ENCODE peak calls at places on chromosomes 11 and 22, in ten cellular contexts. One of them, this sample, is unnamed.

GRCh38 chr22:44331881-44332714 is 19.3 kb upstream of the SHISAL1 start:
- DNase-seq in stomach: no peak
- DNase-seq in heart right ventricle: no peak
- DNase-seq in cardiac fibroblast: peak; percentile 60
- DNase-seq in RWPE1: no peak
- DNase-seq in HepG2: no peak
- DNase-seq in mammary epithelial cell: no peak
- DNase-seq in lower leg skin: no peak
- DNase-seq in heart left ventricle: no peak
- DNase-seq in GM13976: no peak
- DNase-seq in this sample: no peak

GRCh38 chr11:95335989-95336388 is 105.0 kb upstream of the SESN3 start:
- DNase-seq in lower leg skin: no peak
- DNase-seq in stomach: no peak
- DNase-seq in HepG2: no peak
- DNase-seq in heart left ventricle: no peak
- DNase-seq in mammary epithelial cell: no peak
- DNase-seq in GM13976: no peak
- DNase-seq in RWPE1: no peak
- DNase-seq in heart right ventricle: no peak
- DNase-seq in cardiac fibroblast: no peak
- DNase-seq in this sample: peak; percentile 27

GRCh38 chr22:36435516-36436415 is 45.7 kb downstream of the TXN2 start:
- DNase-seq in heart left ventricle: no peak
- DNase-seq in cardiac fibroblast: no peak
- DNase-seq in GM13976: peak; percentile 69
- DNase-seq in HepG2: peak; percentile 92
- DNase-seq in RWPE1: no peak
- DNase-seq in heart right ventricle: no peak
- DNase-seq in stomach: peak; percentile 82
- DNase-seq in lower leg skin: no peak
- DNase-seq in mammary epithelial cell: peak; percentile 63
- DNase-seq in this sample: no peak

GRCh38 chr11:134489728-134490127 is 77.7 kb upstream of the B3GAT1 start:
- DNase-seq in heart right ventricle: no peak
- DNase-seq in mammary epithelial cell: no peak
- DNase-seq in cardiac fibroblast: no peak
- DNase-seq in RWPE1: no peak
- DNase-seq in heart left ventricle: no peak
- DNase-seq in lower leg skin: no peak
- DNase-seq in stomach: no peak
- DNase-seq in GM13976: no peak
- DNase-seq in HepG2: no peak
- DNase-seq in this sample: no peak

GRCh38 chr11:14908214-14908880 is 16.3 kb upstream of the CYP2R1 start:
- DNase-seq in heart left ventricle: no peak
- DNase-seq in lower leg skin: no peak
- DNase-seq in RWPE1: peak; percentile 48
- DNase-seq in heart right ventricle: no peak
- DNase-seq in stomach: no peak
- DNase-seq in HepG2: peak; percentile 44
- DNase-seq in cardiac fibroblast: peak; percentile 62
- DNase-seq in GM13976: peak; percentile 32
- DNase-seq in mammary epithelial cell: peak; percentile 42
- DNase-seq in this sample: no peak

GRCh38 chr22:24029304-24029703 is 18.2 kb downstream of the CABIN1 start:
- DNase-seq in HepG2: no peak
- DNase-seq in stomach: no peak
- DNase-seq in cardiac fibroblast: no peak
- DNase-seq in RWPE1: no peak
- DNase-seq in lower leg skin: no peak
- DNase-seq in mammary epithelial cell: no peak
- DNase-seq in heart right ventricle: no peak
- DNase-seq in heart left ventricle: no peak
- DNase-seq in GM13976: no peak
- DNase-seq in this sample: no peak

GRCh38 chr11:119484741-119485605 is 62.0 kb upstream of the THY1 start:
- DNase-seq in lower leg skin: no peak
- DNase-seq in stomach: peak; percentile 24
- DNase-seq in GM13976: no peak
- DNase-seq in cardiac fibroblast: no peak
- DNase-seq in heart left ventricle: no peak
- DNase-seq in mammary epithelial cell: no peak
- DNase-seq in HepG2: no peak
- DNase-seq in RWPE1: no peak
- DNase-seq in heart right ventricle: no peak
- DNase-seq in this sample: no peak

GRCh38 chr11:33564856-33565453 is 135.7 kb downstream of the C11orf91 start:
- DNase-seq in mammary epithelial cell: no peak
- DNase-seq in lower leg skin: no peak
- DNase-seq in HepG2: no peak
- DNase-seq in stomach: no peak
- DNase-seq in GM13976: no peak
- DNase-seq in heart right ventricle: no peak
- DNase-seq in heart left ventricle: no peak
- DNase-seq in RWPE1: no peak
- DNase-seq in cardiac fibroblast: no peak
- DNase-seq in this sample: no peak

GRCh38 chr11:70496591-70497535 is 98.5 kb downstream of the CTTN start:
- DNase-seq in RWPE1: no peak
- DNase-seq in HepG2: no peak
- DNase-seq in GM13976: no peak
- DNase-seq in heart right ventricle: no peak
- DNase-seq in mammary epithelial cell: no peak
- DNase-seq in heart left ventricle: no peak
- DNase-seq in cardiac fibroblast: no peak
- DNase-seq in lower leg skin: no peak
- DNase-seq in stomach: no peak
- DNase-seq in this sample: no peak

GRCh38 chr11:89381094-89381493 is 110.1 kb downstream of the NOX4 start:
- DNase-seq in heart left ventricle: peak; percentile 33
- DNase-seq in mammary epithelial cell: peak; percentile 93
- DNase-seq in GM13976: no peak
- DNase-seq in lower leg skin: peak; percentile 20
- DNase-seq in cardiac fibroblast: peak; percentile 91
- DNase-seq in HepG2: no peak
- DNase-seq in stomach: no peak
- DNase-seq in RWPE1: peak; percentile 77
- DNase-seq in heart right ventricle: no peak
- DNase-seq in this sample: no peak

GRCh38 chr11:58742981-58743880 is 11.5 kb upstream of the GLYAT start:
- DNase-seq in lower leg skin: no peak
- DNase-seq in heart left ventricle: no peak
- DNase-seq in heart right ventricle: no peak
- DNase-seq in GM13976: no peak
- DNase-seq in RWPE1: no peak
- DNase-seq in mammary epithelial cell: no peak
- DNase-seq in cardiac fibroblast: no peak
- DNase-seq in HepG2: no peak
- DNase-seq in stomach: no peak
- DNase-seq in this sample: no peak

GRCh38 chr11:96306933-96307747 is 35.9 kb downstream of the MAML2 start:
- DNase-seq in stomach: peak; percentile 90
- DNase-seq in heart left ventricle: peak; percentile 88
- DNase-seq in cardiac fibroblast: peak; percentile 99
- DNase-seq in RWPE1: peak; percentile 84
- DNase-seq in GM13976: no peak
- DNase-seq in HepG2: peak; percentile 81
- DNase-seq in mammary epithelial cell: peak; percentile 99
- DNase-seq in lower leg skin: peak; percentile 92
- DNase-seq in heart right ventricle: peak; percentile 96
- DNase-seq in this sample: no peak

GRCh38 chr11:116602637-116602942 is 170.2 kb downstream of the BUD13 start:
- DNase-seq in RWPE1: no peak
- DNase-seq in HepG2: no peak
- DNase-seq in stomach: no peak
- DNase-seq in mammary epithelial cell: no peak
- DNase-seq in cardiac fibroblast: no peak
- DNase-seq in lower leg skin: no peak
- DNase-seq in GM13976: no peak
- DNase-seq in heart right ventricle: no peak
- DNase-seq in heart left ventricle: no peak
- DNase-seq in this sample: no peak

GRCh38 chr11:47524200-47524874 is 28.6 kb downstream of the CELF1 start:
- DNase-seq in heart left ventricle: peak; percentile 45
- DNase-seq in HepG2: no peak
- DNase-seq in mammary epithelial cell: peak; percentile 44
- DNase-seq in lower leg skin: no peak
- DNase-seq in stomach: peak; percentile 36
- DNase-seq in RWPE1: peak; percentile 21
- DNase-seq in cardiac fibroblast: no peak
- DNase-seq in GM13976: peak; percentile 48
- DNase-seq in heart right ventricle: peak; percentile 27
- DNase-seq in this sample: no peak

GRCh38 chr11:43687120-43687791 is 6.7 kb downstream of the HSD17B12 start:
- DNase-seq in cardiac fibroblast: peak; percentile 93
- DNase-seq in RWPE1: peak; percentile 44
- DNase-seq in mammary epithelial cell: peak; percentile 47
- DNase-seq in lower leg skin: peak; percentile 37
- DNase-seq in stomach: peak; percentile 26
- DNase-seq in heart right ventricle: peak; percentile 63
- DNase-seq in heart left ventricle: peak; percentile 77
- DNase-seq in GM13976: no peak
- DNase-seq in HepG2: no peak
- DNase-seq in this sample: no peak

GRCh38 chr11:74493816-74494630 is 499 bp upstream of the LIPT2 start:
- DNase-seq in heart left ventricle: no peak
- DNase-seq in heart right ventricle: no peak
- DNase-seq in lower leg skin: no peak
- DNase-seq in stomach: no peak
- DNase-seq in HepG2: no peak
- DNase-seq in GM13976: no peak
- DNase-seq in cardiac fibroblast: peak; percentile 16
- DNase-seq in mammary epithelial cell: peak; percentile 94
- DNase-seq in RWPE1: peak; percentile 66
- DNase-seq in this sample: no peak

DNA sequence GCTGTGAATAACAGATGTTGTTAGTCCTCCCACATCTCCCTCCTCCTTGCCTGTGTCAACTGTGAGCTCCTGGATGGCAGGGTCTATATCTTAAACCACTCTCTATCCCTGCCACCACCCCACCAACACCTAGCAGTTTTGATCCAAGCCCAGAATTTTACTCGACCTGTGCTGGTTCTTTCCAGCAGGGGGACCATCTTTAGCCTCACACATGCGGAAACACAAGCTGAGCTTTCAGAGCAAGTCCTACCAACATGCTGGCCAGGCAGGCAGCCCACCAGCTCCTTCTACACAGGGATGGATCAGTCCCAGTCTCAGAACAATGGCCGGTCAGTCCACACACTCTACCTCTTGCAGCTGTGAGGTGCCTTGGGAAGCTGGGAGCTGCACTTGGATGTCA is 231.5 kb downstream of the NXPE2 start:
- DNase-seq in stomach: no peak
- DNase-seq in RWPE1: no peak
- DNase-seq in mammary epithelial cell: no peak
- DNase-seq in lower leg skin: no peak
- DNase-seq in HepG2: peak; percentile 9
- DNase-seq in GM13976: no peak
- DNase-seq in heart right ventricle: no peak
- DNase-seq in cardiac fibroblast: no peak
- DNase-seq in heart left ventricle: no peak
- DNase-seq in this sample: no peak
- TF ChIP-seq CTCF in stomach: no peak
- TF ChIP-seq CTCF in RWPE1: no peak
- TF ChIP-seq CTCF in mammary epithelial cell: no peak
- TF ChIP-seq CTCF in lower leg skin: no peak
- TF ChIP-seq CTCF in HepG2: peak; percentile 31
- TF ChIP-seq CTCF in GM13976: no peak
- TF ChIP-seq CTCF in heart right ventricle: no peak
- TF ChIP-seq CTCF in cardiac fibroblast: no peak
- TF ChIP-seq CTCF in heart left ventricle: no peak
- TF ChIP-seq CTCF in this sample: no peak

DNA sequence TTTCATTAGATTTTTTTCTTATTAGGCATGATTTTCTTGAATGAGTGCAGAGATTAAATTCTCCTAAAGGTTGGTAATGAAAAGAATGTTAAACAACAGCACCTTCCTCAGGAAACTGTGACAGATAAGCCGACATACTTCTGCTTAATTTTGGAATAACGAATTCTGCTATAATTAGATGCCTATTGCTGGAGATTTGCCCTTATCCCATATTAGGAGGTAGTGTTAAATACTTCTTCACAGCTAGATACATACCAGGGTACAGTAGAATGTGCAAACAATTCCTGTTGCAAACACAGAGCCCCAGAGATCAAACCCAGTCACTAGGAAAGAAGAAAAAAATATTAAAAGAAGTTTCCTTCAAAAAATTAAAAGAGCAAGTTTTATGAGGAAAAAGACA is 12.8 kb downstream of the SLC5A12 start:
- DNase-seq in lower leg skin: no peak
- DNase-seq in heart right ventricle: no peak
- DNase-seq in GM13976: no peak
- DNase-seq in mammary epithelial cell: no peak
- DNase-seq in RWPE1: no peak
- DNase-seq in heart left ventricle: no peak
- DNase-seq in cardiac fibroblast: no peak
- DNase-seq in stomach: no peak
- DNase-seq in HepG2: no peak
- DNase-seq in this sample: no peak
- TF ChIP-seq CTCF in lower leg skin: no peak
- TF ChIP-seq CTCF in heart right ventricle: no peak
- TF ChIP-seq CTCF in GM13976: no peak
- TF ChIP-seq CTCF in mammary epithelial cell: no peak
- TF ChIP-seq CTCF in RWPE1: no peak
- TF ChIP-seq CTCF in heart left ventricle: no peak
- TF ChIP-seq CTCF in cardiac fibroblast: no peak
- TF ChIP-seq CTCF in stomach: no peak
- TF ChIP-seq CTCF in HepG2: no peak
- TF ChIP-seq CTCF in this sample: no peak

DNA sequence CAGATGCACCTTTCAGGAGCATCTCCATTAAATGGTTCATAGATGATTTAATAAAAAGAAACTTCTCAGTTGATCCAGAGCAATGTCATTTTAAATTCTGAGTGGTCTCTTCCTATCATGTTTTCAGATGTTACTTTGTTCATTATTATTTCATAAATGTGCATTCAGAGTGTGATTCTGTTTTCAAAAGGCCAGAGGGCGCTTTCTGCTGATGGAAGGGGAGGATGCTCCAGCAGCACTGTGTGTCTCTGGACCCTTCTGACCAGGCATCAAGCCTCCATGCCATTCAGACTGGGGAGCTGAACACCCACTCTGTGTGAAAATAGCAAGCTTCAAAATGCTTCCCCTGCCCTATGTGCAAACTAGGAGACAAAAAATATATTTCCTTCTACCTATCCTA is 23.9 kb upstream of the CRTAM start:
- DNase-seq in heart right ventricle: no peak
- DNase-seq in mammary epithelial cell: no peak
- DNase-seq in RWPE1: no peak
- DNase-seq in lower leg skin: no peak
- DNase-seq in stomach: no peak
- DNase-seq in GM13976: no peak
- DNase-seq in HepG2: peak; percentile 5
- DNase-seq in cardiac fibroblast: no peak
- DNase-seq in heart left ventricle: no peak
- DNase-seq in this sample: no peak
- TF ChIP-seq CTCF in heart right ventricle: no peak
- TF ChIP-seq CTCF in mammary epithelial cell: peak; percentile 14
- TF ChIP-seq CTCF in RWPE1: no peak
- TF ChIP-seq CTCF in lower leg skin: no peak
- TF ChIP-seq CTCF in stomach: no peak
- TF ChIP-seq CTCF in GM13976: peak; percentile 24
- TF ChIP-seq CTCF in HepG2: peak; percentile 38
- TF ChIP-seq CTCF in cardiac fibroblast: peak; percentile 15
- TF ChIP-seq CTCF in heart left ventricle: no peak
- TF ChIP-seq CTCF in this sample: no peak

GRCh38 chr11:126132319-126132718 is 69.7 kb upstream of the CDON start:
- DNase-seq in GM13976: no peak
- DNase-seq in HepG2: no peak
- DNase-seq in RWPE1: peak; percentile 67
- DNase-seq in lower leg skin: peak; percentile 68
- DNase-seq in heart right ventricle: no peak
- DNase-seq in cardiac fibroblast: peak; percentile 63
- DNase-seq in mammary epithelial cell: peak; percentile 23
- DNase-seq in heart left ventricle: peak; percentile 72
- DNase-seq in stomach: peak; percentile 70
- DNase-seq in this sample: no peak
- TF ChIP-seq CTCF in GM13976: no peak
- TF ChIP-seq CTCF in HepG2: no peak
- TF ChIP-seq CTCF in RWPE1: no peak
- TF ChIP-seq CTCF in lower leg skin: no peak
- TF ChIP-seq CTCF in heart right ventricle: no peak
- TF ChIP-seq CTCF in cardiac fibroblast: no peak
- TF ChIP-seq CTCF in mammary epithelial cell: no peak
- TF ChIP-seq CTCF in heart left ventricle: no peak
- TF ChIP-seq CTCF in stomach: no peak
- TF ChIP-seq CTCF in this sample: no peak